ENCODE peak calls at places on chromosomes 2 and 18, in eight cellular contexts. One of them, this sample, is unnamed.

GRCh38 chr18:3664563-3665178 is 214.7 kb downstream of the TGIF1 start:
- DNase-seq in NCI-H1092: no peak
- DNase-seq in ascending aorta: no peak
- DNase-seq in skeletal muscle cell: no peak
- DNase-seq in AG09309: no peak
- DNase-seq in NCI-H2081 treated with DMSO at 0.1 percent for 48 hours: no peak
- DNase-seq in KG1: peak
- DNase-seq in NCI-H460: no peak
- DNase-seq in this sample: no peak

GRCh38 chr2:30136729-30137444 is 9.9 kb upstream of the YPEL5 start:
- DNase-seq in NCI-H1092: no peak
- DNase-seq in ascending aorta: no peak
- DNase-seq in skeletal muscle cell: no peak
- DNase-seq in AG09309: no peak
- DNase-seq in NCI-H2081 treated with DMSO at 0.1 percent for 48 hours: no peak
- DNase-seq in KG1: no peak
- DNase-seq in NCI-H460: no peak
- DNase-seq in this sample: no peak

GRCh38 chr2:173681891-173682655 is 283.1 kb downstream of the SP3 start:
- DNase-seq in NCI-H1092: no peak
- DNase-seq in ascending aorta: no peak
- DNase-seq in skeletal muscle cell: no peak
- DNase-seq in AG09309: no peak
- DNase-seq in NCI-H2081 treated with DMSO at 0.1 percent for 48 hours: no peak
- DNase-seq in KG1: no peak
- DNase-seq in NCI-H460: no peak
- DNase-seq in this sample: no peak

GRCh38 chr2:68853035-68853434 is 18.2 kb downstream of the BMP10 start:
- DNase-seq in NCI-H1092: no peak
- DNase-seq in ascending aorta: no peak
- DNase-seq in skeletal muscle cell: peak
- DNase-seq in AG09309: no peak
- DNase-seq in NCI-H2081 treated with DMSO at 0.1 percent for 48 hours: no peak
- DNase-seq in KG1: no peak
- DNase-seq in NCI-H460: no peak
- DNase-seq in this sample: no peak

GRCh38 chr18:12038661-12039417 is 54.8 kb upstream of the ANKRD62 start:
- DNase-seq in NCI-H1092: peak
- DNase-seq in ascending aorta: peak
- DNase-seq in skeletal muscle cell: no peak
- DNase-seq in AG09309: no peak
- DNase-seq in NCI-H2081 treated with DMSO at 0.1 percent for 48 hours: no peak
- DNase-seq in KG1: peak
- DNase-seq in NCI-H460: peak
- DNase-seq in this sample: peak

GRCh38 chr2:24530796-24531195 is 39.7 kb downstream of the NCOA1 start:
- DNase-seq in NCI-H1092: no peak
- DNase-seq in ascending aorta: no peak
- DNase-seq in skeletal muscle cell: no peak
- DNase-seq in AG09309: no peak
- DNase-seq in NCI-H2081 treated with DMSO at 0.1 percent for 48 hours: no peak
- DNase-seq in KG1: no peak
- DNase-seq in NCI-H460: no peak
- DNase-seq in this sample: no peak

GRCh38 chr2:239973392-239973791 is 51.8 kb downstream of the NDUFA10 start:
- DNase-seq in NCI-H1092: no peak
- DNase-seq in ascending aorta: no peak
- DNase-seq in skeletal muscle cell: no peak
- DNase-seq in AG09309: no peak
- DNase-seq in NCI-H2081 treated with DMSO at 0.1 percent for 48 hours: no peak
- DNase-seq in KG1: no peak
- DNase-seq in NCI-H460: no peak
- DNase-seq in this sample: no peak

GRCh38 chr2:100747551-100747950 is 72.4 kb upstream of the NPAS2 start:
- DNase-seq in NCI-H1092: no peak
- DNase-seq in ascending aorta: no peak
- DNase-seq in skeletal muscle cell: no peak
- DNase-seq in AG09309: no peak
- DNase-seq in NCI-H2081 treated with DMSO at 0.1 percent for 48 hours: no peak
- DNase-seq in KG1: no peak
- DNase-seq in NCI-H460: no peak
- DNase-seq in this sample: no peak

GRCh38 chr2:136085810-136086209 is 32.1 kb downstream of the CXCR4 start:
- DNase-seq in NCI-H1092: no peak
- DNase-seq in ascending aorta: no peak
- DNase-seq in skeletal muscle cell: no peak
- DNase-seq in AG09309: no peak
- DNase-seq in NCI-H2081 treated with DMSO at 0.1 percent for 48 hours: no peak
- DNase-seq in KG1: no peak
- DNase-seq in NCI-H460: no peak
- DNase-seq in this sample: no peak

GRCh38 chr2:222320441-222321395 is 21.9 kb upstream of the PAX3 start:
- DNase-seq in NCI-H1092: peak
- DNase-seq in ascending aorta: no peak
- DNase-seq in skeletal muscle cell: no peak
- DNase-seq in AG09309: no peak
- DNase-seq in NCI-H2081 treated with DMSO at 0.1 percent for 48 hours: no peak
- DNase-seq in KG1: no peak
- DNase-seq in NCI-H460: no peak
- DNase-seq in this sample: no peak

GRCh38 chr2:189254268-189254883 is 74.8 kb upstream of the COL5A2 start:
- DNase-seq in NCI-H1092: no peak
- DNase-seq in ascending aorta: peak
- DNase-seq in skeletal muscle cell: peak
- DNase-seq in AG09309: peak
- DNase-seq in NCI-H2081 treated with DMSO at 0.1 percent for 48 hours: no peak
- DNase-seq in KG1: no peak
- DNase-seq in NCI-H460: peak
- DNase-seq in this sample: no peak

GRCh38 chr2:189623049-189623448 is 38.2 kb upstream of the ASNSD1 start:
- DNase-seq in NCI-H1092: no peak
- DNase-seq in ascending aorta: no peak
- DNase-seq in skeletal muscle cell: no peak
- DNase-seq in AG09309: no peak
- DNase-seq in NCI-H2081 treated with DMSO at 0.1 percent for 48 hours: no peak
- DNase-seq in KG1: no peak
- DNase-seq in NCI-H460: no peak
- DNase-seq in this sample: no peak

GRCh38 chr18:23337599-23338444 is 115.3 kb upstream of the RIOK3 start:
- DNase-seq in NCI-H1092: peak
- DNase-seq in ascending aorta: no peak
- DNase-seq in skeletal muscle cell: no peak
- DNase-seq in AG09309: no peak
- DNase-seq in NCI-H2081 treated with DMSO at 0.1 percent for 48 hours: peak
- DNase-seq in KG1: no peak
- DNase-seq in NCI-H460: no peak
- DNase-seq in this sample: no peak

GRCh38 chr2:196974970-196975369 is 48.5 kb upstream of the PGAP1 start:
- DNase-seq in NCI-H1092: no peak
- DNase-seq in ascending aorta: no peak
- DNase-seq in skeletal muscle cell: no peak
- DNase-seq in AG09309: no peak
- DNase-seq in NCI-H2081 treated with DMSO at 0.1 percent for 48 hours: no peak
- DNase-seq in KG1: no peak
- DNase-seq in NCI-H460: no peak
- DNase-seq in this sample: no peak

GRCh38 chr2:231152800-231153557 is 28.1 kb upstream of the HTR2B start:
- DNase-seq in NCI-H1092: no peak
- DNase-seq in ascending aorta: no peak
- DNase-seq in skeletal muscle cell: peak
- DNase-seq in AG09309: peak
- DNase-seq in NCI-H2081 treated with DMSO at 0.1 percent for 48 hours: no peak
- DNase-seq in KG1: no peak
- DNase-seq in NCI-H460: no peak
- DNase-seq in this sample: no peak

GRCh38 chr18:21053127-21053526 is 58.5 kb downstream of the ROCK1 start:
- DNase-seq in NCI-H1092: no peak
- DNase-seq in ascending aorta: no peak
- DNase-seq in skeletal muscle cell: peak
- DNase-seq in AG09309: peak
- DNase-seq in NCI-H2081 treated with DMSO at 0.1 percent for 48 hours: no peak
- DNase-seq in KG1: no peak
- DNase-seq in NCI-H460: no peak
- DNase-seq in this sample: no peak

GRCh38 chr18:57698571-57699276 is 77.1 kb upstream of the NARS1 start:
- DNase-seq in NCI-H1092: no peak
- DNase-seq in ascending aorta: no peak
- DNase-seq in skeletal muscle cell: peak
- DNase-seq in AG09309: peak
- DNase-seq in NCI-H2081 treated with DMSO at 0.1 percent for 48 hours: no peak
- DNase-seq in KG1: no peak
- DNase-seq in NCI-H460: no peak
- DNase-seq in this sample: no peak

GRCh38 chr2:98088261-98088660 is 1.3 kb downstream of the VWA3B start:
- DNase-seq in NCI-H1092: no peak
- DNase-seq in ascending aorta: no peak
- DNase-seq in skeletal muscle cell: no peak
- DNase-seq in AG09309: no peak
- DNase-seq in NCI-H2081 treated with DMSO at 0.1 percent for 48 hours: no peak
- DNase-seq in KG1: no peak
- DNase-seq in NCI-H460: no peak
- DNase-seq in this sample: no peak

GRCh38 chr2:30503007-30503691 is 56.1 kb downstream of the LCLAT1 start:
- DNase-seq in NCI-H1092: no peak
- DNase-seq in ascending aorta: no peak
- DNase-seq in skeletal muscle cell: no peak
- DNase-seq in AG09309: no peak
- DNase-seq in NCI-H2081 treated with DMSO at 0.1 percent for 48 hours: no peak
- DNase-seq in KG1: peak
- DNase-seq in NCI-H460: no peak
- DNase-seq in this sample: no peak

GRCh38 chr2:43939695-43940094 is 56.1 kb downstream of the LRPPRC start:
- DNase-seq in NCI-H1092: no peak
- DNase-seq in ascending aorta: no peak
- DNase-seq in skeletal muscle cell: no peak
- DNase-seq in AG09309: no peak
- DNase-seq in NCI-H2081 treated with DMSO at 0.1 percent for 48 hours: no peak
- DNase-seq in KG1: no peak
- DNase-seq in NCI-H460: no peak
- DNase-seq in this sample: no peak

GRCh38 chr2:2646312-2647051 is 315.4 kb upstream of the MYT1L start:
- DNase-seq in NCI-H1092: no peak
- DNase-seq in ascending aorta: no peak
- DNase-seq in skeletal muscle cell: no peak
- DNase-seq in AG09309: no peak
- DNase-seq in NCI-H2081 treated with DMSO at 0.1 percent for 48 hours: no peak
- DNase-seq in KG1: no peak
- DNase-seq in NCI-H460: no peak
- DNase-seq in this sample: no peak

This sample was measured in cerebellar nuclear complex.